ENCODE peak calls at places on chromosomes 1 and 21, in six cellular contexts. C is adrenal gland, H is right lobe of liver, W is prostate gland, J is ovary, E is NB4. T is an unnamed sample.

GRCh38 chr1:50105430-50105829 is 3.3 kb upstream of the ELAVL4 start:
- DNase-seq in C (no peak), H (no peak), W (no peak), J (no peak), E (peak; percentile 4), T (no peak)

GRCh38 chr1:234778215-234779159 is 168.5 kb upstream of the IRF2BP2 start:
- DNase-seq in C (no peak), H (no peak), W (no peak), J (peak; percentile 50), E (peak; percentile 97), T (no peak)

GRCh38 chr1:35180776-35181374 is 12.1 kb downstream of the SFPQ start:
- DNase-seq in C (no peak), H (no peak), W (no peak), J (no peak), E (peak; percentile 41), T (no peak)

GRCh38 chr1:86478747-86479146 is 10.0 kb downstream of the CLCA1 start:
- DNase-seq in C (no peak), H (no peak), W (no peak), J (no peak), E (no peak), T (no peak)

GRCh38 chr1:9753121-9753531 is 70.6 kb downstream of the CLSTN1 start:
- DNase-seq in C (peak; percentile 87), H (no peak), W (no peak), J (peak; percentile 68), E (no peak), T (peak; percentile 41)

GRCh38 chr1:195530961-195531360 is 1077.3 kb downstream of the KCNT2 start:
- DNase-seq in C (no peak), H (no peak), W (no peak), J (no peak), E (no peak), T (no peak)

GRCh38 chr21:44370027-44370735 is 16.8 kb downstream of the TRPM2 start:
- DNase-seq in C (peak; percentile 93), H (peak; percentile 63), W (no peak), J (peak; percentile 74), E (no peak), T (peak; percentile 73)

GRCh38 chr1:66132324-66132723 is 339.6 kb downstream of the PDE4B start:
- DNase-seq in C (no peak), H (no peak), W (no peak), J (no peak), E (no peak), T (no peak)

GRCh38 chr1:27760411-27760810 is 12.6 kb upstream of the STX12 start:
- DNase-seq in C (no peak), H (no peak), W (no peak), J (no peak), E (no peak), T (no peak)

GRCh38 chr1:23913212-23913880 is at the start of gene CNR2:
- DNase-seq in C (no peak), H (no peak), W (no peak), J (no peak), E (peak; percentile 88), T (no peak)

GRCh38 chr1:119752592-119752991 is 16.1 kb downstream of the HMGCS2 start:
- DNase-seq in C (no peak), H (no peak), W (no peak), J (no peak), E (no peak), T (no peak)

GRCh38 chr21:30714436-30714835 is 4.1 kb downstream of the KRTAP21-3 start:
- DNase-seq in C (no peak), H (no peak), W (no peak), J (no peak), E (peak; percentile 1), T (no peak)

GRCh38 chr21:46229133-46229922 is 754 bp upstream of the LSS start:
- DNase-seq in C (no peak), H (no peak), W (no peak), J (peak; percentile 76), E (no peak), T (no peak)

GRCh38 chr1:214441119-214441518 is 110.3 kb downstream of the PTPN14 start:
- DNase-seq in C (no peak), H (no peak), W (no peak), J (no peak), E (peak; percentile 22), T (no peak)

GRCh38 chr1:225881081-225882007 is 836 bp downstream of the TMEM63A start:
- DNase-seq in C (peak; percentile 82), H (peak; percentile 64), W (peak; percentile 37), J (peak; percentile 74), E (peak; percentile 60), T (peak; percentile 32)

GRCh38 chr1:61055110-61055614 is 27.2 kb upstream of the NFIA start:
- DNase-seq in C (no peak), H (no peak), W (no peak), J (no peak), E (no peak), T (no peak)

GRCh38 chr1:200883118-200883517 is 10.3 kb downstream of the GPR25 start:
- DNase-seq in C (peak; percentile 11), H (no peak), W (no peak), J (no peak), E (no peak), T (no peak)
- TF ChIP-seq POLR2A in C (no peak), H (no peak), W (no peak), J (no peak), E (no peak), T (no peak)

GRCh38 chr1:160576430-160576829 is 2.9 kb downstream of the CD84 start:
- DNase-seq in C (no peak), H (no peak), W (no peak), J (no peak), E (no peak), T (no peak)
- H3K4me3 ChIP-seq in C (no peak overlapping the region), H (no peak overlapping the region), W (no peak overlapping the region), J (no peak overlapping the region), E (no peak overlapping the region), T (no peak overlapping the region)

DNA sequence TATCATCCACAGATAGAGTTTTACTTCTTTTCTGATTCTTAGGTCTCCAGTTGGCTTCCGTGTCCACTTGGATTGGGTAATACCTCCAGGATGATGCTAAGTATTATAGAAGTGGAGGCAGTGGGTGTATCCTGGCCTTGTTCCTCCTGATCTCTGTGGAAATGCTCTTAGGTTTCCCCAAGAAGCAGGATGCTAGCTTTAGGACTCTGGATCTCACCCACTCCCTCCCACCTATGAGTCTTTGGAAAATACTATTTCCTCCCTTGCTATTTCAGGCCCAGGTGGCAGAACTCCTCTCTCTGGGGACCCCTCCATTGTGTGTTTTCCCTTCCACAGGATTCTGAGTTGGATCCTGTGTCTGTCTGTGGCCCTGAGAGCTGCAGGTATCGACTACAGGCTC is 86.7 kb downstream of the SIM2 start:
- DNase-seq in C (peak; percentile 15), H (no peak), W (no peak), J (no peak), E (no peak), T (no peak)
- TF ChIP-seq POLR2A in C (no peak), H (no peak), W (no peak), J (no peak), E (no peak), T (no peak)

GRCh38 chr1:89929467-89930063 is 65.3 kb upstream of the ZNF326 start:
- DNase-seq in C (no peak), H (no peak), W (no peak), J (no peak), E (no peak), T (no peak)
- H3K4me3 ChIP-seq in C (no peak overlapping the region), H (no peak overlapping the region), W (no peak overlapping the region), J (no peak overlapping the region), E (no peak overlapping the region), T (no peak overlapping the region)

GRCh38 chr1:212610575-212610967 is 2.0 kb downstream of the ATF3 start:
- DNase-seq in C (no peak), H (no peak), W (no peak), J (no peak), E (no peak), T (no peak)
- TF ChIP-seq POLR2A in C (no peak), H (no peak), W (no peak), J (no peak), E (no peak), T (no peak)

T was measured in testis.